ENCODE peak calls at places on chromosomes 16 and 17, in eight cellular contexts. S is IMR-90, F is left ventricle myocardium inferior, B is thoracic aorta, P is ascending aorta, Q is body of pancreas, U is PC-3, Y is AG04449. G is an unnamed sample.

GRCh38 chr17:46764709-46765401 is 53.6 kb downstream of the WNT3 start:
- DNase-seq in P (no peak), S (peak; percentile 86), B (no peak), F (peak; percentile 78), Q (peak; percentile 88), Y (peak; percentile 60), U (peak; percentile 98), G (no peak)

GRCh38 chr17:59369026-59369724 is 37.7 kb downstream of the YPEL2 start:
- DNase-seq in Y (no peak), U (peak; percentile 19), B (no peak), Q (no peak), P (no peak), S (no peak), F (no peak), G (no peak)

GRCh38 chr17:65198653-65199382 is 61.6 kb downstream of the RGS9 start:
- DNase-seq in Q (no peak), P (no peak), Y (no peak), F (no peak), U (peak; percentile 84), B (no peak), S (peak; percentile 69), G (peak; percentile 74)

GRCh38 chr17:48155889-48156670 is 48.5 kb downstream of the SNX11 start:
- DNase-seq in Y (no peak), P (no peak), U (no peak), B (no peak), Q (no peak), S (no peak), F (no peak), G (no peak)

GRCh38 chr17:42980766-42981397 is 517 bp downstream of the RUNDC1 start:
- DNase-seq in F (peak; percentile 24), Y (no peak), B (no peak), U (peak; percentile 62), P (no peak), Q (peak; percentile 54), S (peak; percentile 64), G (peak; percentile 85)

GRCh38 chr17:27281438-27281837 is 12.5 kb upstream of the WSB1 start:
- DNase-seq in B (no peak), Y (no peak), U (no peak), P (no peak), Q (no peak), S (no peak), F (no peak), G (no peak)

GRCh38 chr17:68318103-68318991 is 27.1 kb downstream of the ARSG start:
- DNase-seq in B (no peak), F (no peak), S (peak; percentile 65), Q (peak; percentile 67), U (peak; percentile 96), P (no peak), Y (no peak), G (no peak)

GRCh38 chr17:15255713-15256454 is 9.2 kb downstream of the PMP22 start:
- DNase-seq in U (peak; percentile 34), S (peak; percentile 73), F (no peak), Q (peak; percentile 18), Y (no peak), P (no peak), B (no peak), G (no peak)

GRCh38 chr17:35448214-35448898 is at the start of gene SLFN13:
- DNase-seq in Q (peak; percentile 74), F (peak; percentile 84), Y (no peak), S (peak; percentile 64), P (peak; percentile 85), U (peak; percentile 68), B (no peak), G (peak; percentile 78)

GRCh38 chr17:65515512-65515911 is 45.9 kb downstream of the AXIN2 start:
- DNase-seq in Y (no peak), S (no peak), B (no peak), U (no peak), F (no peak), P (no peak), Q (no peak), G (no peak)

GRCh38 chr17:4276514-4276913 is 12.7 kb upstream of the ANKFY1 start:
- DNase-seq in U (no peak), S (no peak), Y (no peak), B (no peak), Q (no peak), P (no peak), F (no peak), G (no peak)

GRCh38 chr17:74432484-74433391 is 850 bp downstream of the GPRC5C start:
- DNase-seq in U (peak; percentile 15), B (no peak), S (no peak), Q (no peak), P (no peak), Y (no peak), F (no peak), G (no peak)

GRCh38 chr17:37168731-37169353 is 206.9 kb upstream of the C17orf78 start:
- DNase-seq in Q (no peak), U (no peak), F (no peak), B (no peak), P (no peak), S (no peak), Y (no peak), G (no peak)

GRCh38 chr17:43019418-43019817 is 2.8 kb downstream of the VAT1 start:
- DNase-seq in S (no peak), P (no peak), B (no peak), Y (no peak), Q (no peak), U (no peak), F (no peak), G (no peak)

GRCh38 chr17:7186241-7186640 is 7.1 kb upstream of the ASGR1 start:
- DNase-seq in U (no peak), P (no peak), S (no peak), Y (no peak), Q (no peak), F (no peak), B (no peak), G (no peak)
- TF ChIP-seq CTCF in U (no peak), P (no peak), S (peak; percentile 22), Y (no peak), Q (no peak), F (no peak), B (no peak), G (peak; percentile 15)

GRCh38 chr16:85103096-85104079 is 8.9 kb downstream of the CIBAR2 start:
- DNase-seq in U (no peak), P (no peak), Q (no peak), Y (no peak), S (no peak), B (no peak), F (no peak), G (no peak)

GRCh38 chr16:85102106-85102630 is 10.1 kb downstream of the CIBAR2 start:
- DNase-seq in B (no peak), Q (no peak), U (no peak), P (no peak), S (peak; percentile 38), F (no peak), Y (no peak), G (no peak)

GRCh38 chr16:85105475-85105874 is 6.8 kb downstream of the CIBAR2 start:
- DNase-seq in U (no peak), B (no peak), F (no peak), Q (no peak), P (no peak), Y (no peak), S (no peak), G (no peak)

GRCh38 chr16:85104821-85105391 is 7.4 kb downstream of the CIBAR2 start:
- DNase-seq in F (no peak), Y (no peak), Q (no peak), S (no peak), P (no peak), B (no peak), U (no peak), G (no peak)

GRCh38 chr16:85104147-85104546 is 8.1 kb downstream of the CIBAR2 start:
- DNase-seq in F (no peak), S (no peak), U (no peak), B (no peak), Y (no peak), P (no peak), Q (no peak), G (no peak)
- TF ChIP-seq CTCF in F (no peak), S (no peak), U (no peak), B (no peak), Y (no peak), P (no peak), Q (no peak), G (no peak)

GRCh38 chr16:51950118-51950517 is 596.8 kb downstream of the TOX3 start:
- DNase-seq in Y (no peak), F (no peak), B (no peak), U (no peak), P (no peak), S (no peak), Q (no peak), G (no peak)
- TF ChIP-seq CTCF in Y (no peak), F (no peak), B (no peak), U (no peak), P (no peak), S (no peak), Q (no peak), G (no peak)

GRCh38 chr16:31107465-31107867 is 720 bp upstream of the BCKDK start:
- DNase-seq in U (no peak), P (no peak), B (no peak), F (no peak), Q (no peak), S (no peak), Y (no peak), G (peak; percentile 79)
- TF ChIP-seq CTCF in U (no peak), P (no peak), B (no peak), F (no peak), Q (no peak), S (no peak), Y (no peak), G (no peak)

DNA sequence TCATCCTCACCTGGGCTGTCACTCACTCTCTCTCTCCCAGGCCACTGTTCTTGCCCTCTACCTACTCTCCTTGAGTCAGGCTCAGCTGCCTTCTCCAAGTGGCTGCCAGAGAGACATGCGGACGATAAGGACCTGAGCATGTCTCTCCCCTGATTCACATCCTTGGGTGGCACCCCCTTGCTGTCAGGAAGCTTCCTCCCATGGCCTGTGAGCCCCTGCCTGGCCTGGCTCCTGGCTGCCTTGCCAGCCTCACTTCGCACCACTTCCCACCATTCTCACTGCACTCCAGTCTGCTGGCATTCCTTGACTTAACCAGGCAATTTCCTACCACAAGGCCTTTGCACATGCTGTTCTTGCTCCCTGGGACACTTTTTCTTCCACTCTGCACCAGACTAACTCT is 2.7 kb upstream of the ALDH3A1 start:
- DNase-seq in Q (no peak), F (no peak), U (peak; percentile 68), P (no peak), S (no peak), Y (no peak), B (no peak), G (no peak)
- TF ChIP-seq CTCF in Q (no peak), F (no peak), U (no peak), P (no peak), S (no peak), Y (no peak), B (no peak), G (no peak)